ENCODE peak calls at places on chromosome 13, in five cellular contexts. F is putamen, L is T-helper 2 cell, E is epithelial cell of esophagus, W is heart left ventricle. H is an unnamed sample.
A peak's percentile ranks its signal among the peaks of the same experiment; 100 is the strongest.

GRCh38 chr13:91375119-91375729 is 23.2 kb upstream of the GPC5 start:
- DNase-seq in L (no peak), E (peak; percentile 15), F (no peak), W (no peak), H (no peak)

GRCh38 chr13:32022292-32022691 is 9.3 kb upstream of the FRY start:
- DNase-seq in L (no peak), W (peak; percentile 40), F (no peak), E (no peak), H (no peak)

GRCh38 chr13:110506396-110506795 is 55.1 kb downstream of the RAB20 start:
- DNase-seq in W (no peak), E (no peak), L (no peak), F (no peak), H (no peak)

GRCh38 chr13:112725346-112726017 is 35.6 kb downstream of the ATP11A start:
- DNase-seq in W (no peak), E (peak; percentile 47), L (no peak), F (no peak), H (no peak)

GRCh38 chr13:54928071-54928470 is 1899.5 kb downstream of the OLFM4 start:
- DNase-seq in F (no peak), L (no peak), E (no peak), W (no peak), H (no peak)

GRCh38 chr13:59409211-59409610 is 754.5 kb downstream of the DIAPH3 start:
- DNase-seq in L (no peak), F (no peak), E (no peak), W (peak; percentile 71), H (no peak)

GRCh38 chr13:109422163-109422562 is 364.2 kb downstream of the IRS2 start:
- DNase-seq in F (no peak), E (no peak), W (no peak), L (no peak), H (no peak)

GRCh38 chr13:42548731-42549554 is 25.0 kb upstream of the TNFSF11 start:
- DNase-seq in F (no peak), L (no peak), E (no peak), W (no peak), H (peak; percentile 22)

GRCh38 chr13:31201341-31202024 is 1.7 kb downstream of the B3GLCT start:
- DNase-seq in E (peak; percentile 69), W (peak; percentile 66), F (no peak), L (no peak), H (no peak)

GRCh38 chr13:50001287-50001686 is 4.4 kb downstream of the TRIM13 start:
- DNase-seq in W (no peak), L (no peak), E (no peak), F (no peak), H (no peak)

GRCh38 chr13:95880346-95880745 is 172.9 kb downstream of the UGGT2 start:
- DNase-seq in E (no peak), L (no peak), W (no peak), F (no peak), H (no peak)

GRCh38 chr13:51451467-51452390 is 1.1 kb downstream of the INTS6 start:
- DNase-seq in F (peak; percentile 78), W (peak; percentile 86), L (peak; percentile 47), E (peak; percentile 58), H (peak; percentile 75)

GRCh38 chr13:73248711-73249580 is 190.1 kb downstream of the KLF5 start:
- DNase-seq in W (no peak), L (no peak), E (peak; percentile 95), F (no peak), H (no peak)

GRCh38 chr13:20998649-20999415 is 62.6 kb downstream of the LATS2 start:
- DNase-seq in L (no peak), W (no peak), E (no peak), F (no peak), H (no peak)

GRCh38 chr13:32883501-32883900 is 132.7 kb upstream of the KL start:
- DNase-seq in W (no peak), F (no peak), E (no peak), L (no peak), H (no peak)

GRCh38 chr13:31706105-31706504 is 33.2 kb upstream of the RXFP2 start:
- DNase-seq in E (no peak), F (no peak), L (no peak), W (no peak), H (no peak)

GRCh38 chr13:27044837-27045570 is 126.6 kb downstream of the USP12 start:
- DNase-seq in L (no peak), E (no peak), W (no peak), F (no peak), H (no peak)